ENCODE peak calls at places on chromosomes 16 and 17, in five cellular contexts. X is GM19239; S is EL; P is stimulated activated CD4-positive, alpha-beta T cell treated with anti-CD3 and anti-CD28 coated beads, Interleukin-4, amount 100 ng/mL, for 1 hour; D is KG1. M is an unnamed sample.

GRCh38 chr16:47142469-47143328 is 1.0 kb downstream of the NETO2 start:
- DNase-seq in S (peak; percentile 42), D (no peak), X (peak; percentile 27), P (peak; percentile 25), M (no peak)

GRCh38 chr16:46632778-46633733 is 11.9 kb upstream of the SHCBP1 start:
- DNase-seq in S (no peak), P (no peak), D (no peak), X (no peak), M (no peak)

GRCh38 chr17:73599599-73599998 is 44.6 kb downstream of the SDK2 start:
- DNase-seq in X (no peak), P (no peak), S (no peak), D (no peak), M (no peak)

GRCh38 chr16:2520784-2521577 is 810 bp downstream of the AMDHD2 start:
- DNase-seq in P (peak; percentile 37), S (no peak), X (peak; percentile 66), D (no peak), M (peak; percentile 40)

GRCh38 chr16:49636608-49637007 is 219.3 kb downstream of the ZNF423 start:
- DNase-seq in S (no peak), P (no peak), D (no peak), X (no peak), M (no peak)

GRCh38 chr16:19700319-19700781 is 17.7 kb downstream of the KNOP1 start:
- DNase-seq in D (no peak), P (no peak), S (peak; percentile 31), X (no peak), M (no peak)

GRCh38 chr17:63333869-63334268 is 112.2 kb downstream of the CYB561 start:
- DNase-seq in D (no peak), S (no peak), P (no peak), X (no peak), M (no peak)

GRCh38 chr16:48609453-48610023 is 442 bp downstream of the N4BP1 start:
- DNase-seq in D (no peak), S (peak; percentile 29), P (peak; percentile 44), X (no peak), M (peak; percentile 71)

GRCh38 chr16:85403693-85404092 is 209.4 kb upstream of the GSE1 start:
- DNase-seq in D (no peak), P (no peak), S (no peak), X (no peak), M (no peak)

GRCh38 chr17:42010898-42011516 is 6.2 kb downstream of the DNAJC7 start:
- DNase-seq in P (no peak), X (no peak), S (peak; percentile 49), D (no peak), M (no peak)